ENCODE peak calls at places on chromosome 11, in eight cellular contexts. J is left lung; W is gastroesophageal sphincter; N is T-cell; D is activated T-cell treated with anti-CD3 and anti-CD28 coated beads, Interleukin-2, amount 50 U/mL, for 72 hours; M is aorta; K is activated CD8-positive, alpha-beta memory T cell treated with anti-CD3 and anti-CD28 coated beads, Interleukin-2, amount 10 ng/mL, durations not matched to agents 7 days and 5 days; S is right lobe of liver. Y is an unnamed sample.

GRCh38 chr11:38411149-38411548 is 1813.1 kb upstream of the RAG2 start:
- ATAC-seq in J (no peak), W (no peak), N (no peak), D (no peak), M (no peak), K (no peak), S (no peak), Y (no peak)

GRCh38 chr11:112584674-112585073 is 324.0 kb upstream of the PLET1 start:
- ATAC-seq in J (no peak), W (no peak), N (no peak), D (peak; percentile 49), M (no peak), K (no peak), S (peak; percentile 41), Y (no peak)

GRCh38 chr11:121321614-121322243 is 29.2 kb downstream of the SC5D start:
- ATAC-seq in J (peak; percentile 88), W (no peak), N (peak; percentile 81), D (peak; percentile 77), M (peak; percentile 87), K (peak; percentile 45), S (peak; percentile 92), Y (peak; percentile 84)

GRCh38 chr11:494761-495536 is 12.1 kb downstream of the RNH1 start:
- ATAC-seq in J (no peak), W (no peak), N (no peak), D (no peak), M (no peak), K (no peak), S (no peak), Y (no peak)

GRCh38 chr11:60809691-60810090 is 24.6 kb downstream of the MS4A10 start:
- ATAC-seq in J (no peak), W (no peak), N (no peak), D (no peak), M (no peak), K (no peak), S (no peak), Y (no peak)

GRCh38 chr11:85656777-85657176 is 8.2 kb downstream of the CREBZF start:
- ATAC-seq in J (no peak), W (no peak), N (no peak), D (peak; percentile 64), M (no peak), K (no peak), S (no peak), Y (no peak)

GRCh38 chr11:36265793-36266628 is 23.2 kb downstream of the COMMD9 start:
- ATAC-seq in J (peak; percentile 90), W (peak; percentile 24), N (peak; percentile 66), D (peak; percentile 76), M (peak; percentile 62), K (peak; percentile 74), S (peak; percentile 73), Y (peak; percentile 59)

GRCh38 chr11:119305556-119306372 is 11.2 kb downstream of the MCAM start:
- ATAC-seq in J (no peak), W (no peak), N (peak; percentile 24), D (peak; percentile 7), M (peak; percentile 8), K (no peak), S (no peak), Y (no peak)

GRCh38 chr11:128949791-128950454 is 7.3 kb upstream of the TP53AIP1 start:
- ATAC-seq in J (no peak), W (no peak), N (no peak), D (no peak), M (no peak), K (no peak), S (peak; percentile 78), Y (no peak)

GRCh38 chr11:81071641-81072040 is 1630.8 kb upstream of the TENM4 start:
- ATAC-seq in J (no peak), W (no peak), N (no peak), D (no peak), M (no peak), K (no peak), S (no peak), Y (peak; percentile 92)

GRCh38 chr11:68563454-68563853 is 102.9 kb downstream of the PPP6R3 start:
- ATAC-seq in J (peak; percentile 81), W (no peak), N (no peak), D (peak; percentile 55), M (no peak), K (no peak), S (no peak), Y (no peak)

GRCh38 chr11:87299041-87299481 is 261.3 kb downstream of the TMEM135 start:
- ATAC-seq in J (no peak), W (no peak), N (no peak), D (peak; percentile 23), M (no peak), K (no peak), S (no peak), Y (no peak)

GRCh38 chr11:11451501-11452005 is 98.5 kb upstream of the CSNK2A3 start:
- ATAC-seq in J (no peak), W (no peak), N (no peak), D (no peak), M (no peak), K (no peak), S (peak; percentile 77), Y (no peak)

GRCh38 chr11:3056296-3057068 is 741 bp downstream of the CARS1 start:
- ATAC-seq in J (peak; percentile 11), W (no peak), N (peak; percentile 25), D (peak; percentile 12), M (no peak), K (no peak), S (peak; percentile 54), Y (peak; percentile 16)

GRCh38 chr11:134349802-134350355 is 18.1 kb downstream of the GLB1L2 start:
- ATAC-seq in J (no peak), W (no peak), N (no peak), D (peak; percentile 19), M (no peak), K (no peak), S (no peak), Y (no peak)

GRCh38 chr11:120272303-120272702 is 32.4 kb downstream of the POU2F3 start:
- ATAC-seq in J (no peak), W (no peak), N (no peak), D (no peak), M (no peak), K (no peak), S (no peak), Y (peak; percentile 85)

GRCh38 chr11:127711748-127712147 is 711.2 kb upstream of the KIRREL3 start:
- ATAC-seq in J (no peak), W (no peak), N (no peak), D (no peak), M (no peak), K (no peak), S (no peak), Y (no peak)

GRCh38 chr11:45402049-45402630 is 116.0 kb upstream of the SYT13 start:
- ATAC-seq in J (peak; percentile 94), W (no peak), N (no peak), D (no peak), M (no peak), K (no peak), S (no peak), Y (no peak)